ENCODE peak calls at places on chromosomes 4 and X, in eight cellular contexts. K is HepG2, W is HCT116, B is sigmoid colon, V is prostate gland, A is vagina, Y is suprapubic skin, N is stomach. X is an unnamed sample.

GRCh38 chrX:39903937-39904336 is 193.8 kb downstream of the BCOR start:
- DNase-seq in K (no peak), W (no peak), B (no peak), V (no peak), A (no peak), Y (no peak), N (no peak), X (no peak)

GRCh38 chr4:5365071-5366008 is 314.1 kb downstream of the STK32B start:
- DNase-seq in K (peak), W (peak), B (no peak), V (peak), A (peak), Y (no peak), N (peak), X (no peak)

GRCh38 chrX:16851827-16852226 is 18.3 kb downstream of the RBBP7 start:
- DNase-seq in K (no peak), W (no peak), B (no peak), V (no peak), A (no peak), Y (no peak), N (no peak), X (no peak)

GRCh38 chr4:8021796-8022195 is 82.1 kb upstream of the AFAP1 start:
- DNase-seq in K (no peak), W (no peak), B (no peak), V (no peak), A (no peak), Y (no peak), N (no peak), X (no peak)

GRCh38 chr4:40301592-40301991 is 33.5 kb upstream of the CHRNA9 start:
- DNase-seq in K (no peak), W (no peak), B (peak), V (no peak), A (no peak), Y (no peak), N (no peak), X (no peak)

GRCh38 chr4:38190717-38191178 is 230.6 kb downstream of the PTTG2 start:
- DNase-seq in K (no peak), W (no peak), B (no peak), V (no peak), A (no peak), Y (no peak), N (no peak), X (no peak)

GRCh38 chr4:23374280-23374679 is 515.6 kb downstream of the PPARGC1A start:
- DNase-seq in K (no peak), W (no peak), B (no peak), V (no peak), A (no peak), Y (no peak), N (no peak), X (no peak)

GRCh38 chrX:13164611-13165010 is 120.2 kb upstream of the FAM9C start:
- DNase-seq in K (no peak), W (no peak), B (no peak), V (no peak), A (no peak), Y (no peak), N (no peak), X (no peak)

GRCh38 chrX:144219035-144219434 is 335.2 kb downstream of the UBE2NL start:
- DNase-seq in K (no peak), W (no peak), B (no peak), V (no peak), A (no peak), Y (no peak), N (peak), X (no peak)

GRCh38 chr4:78923459-78924312 is 15.6 kb downstream of the PAQR3 start:
- DNase-seq in K (peak), W (no peak), B (no peak), V (no peak), A (no peak), Y (no peak), N (no peak), X (no peak)

GRCh38 chrX:30607155-30607554 is 29.6 kb upstream of the TASL start:
- DNase-seq in K (no peak), W (no peak), B (no peak), V (no peak), A (no peak), Y (no peak), N (no peak), X (no peak)

GRCh38 chr4:36011381-36011780 is 232.9 kb downstream of the ARAP2 start:
- DNase-seq in K (no peak), W (no peak), B (no peak), V (no peak), A (no peak), Y (no peak), N (no peak), X (no peak)

GRCh38 chrX:50971390-50971789 is 60.9 kb downstream of the BMP15 start:
- DNase-seq in K (no peak), W (peak), B (no peak), V (no peak), A (no peak), Y (no peak), N (no peak), X (no peak)

GRCh38 chr4:182405087-182405486 is 161.9 kb downstream of the TENM3 start:
- DNase-seq in K (no peak), W (no peak), B (no peak), V (no peak), A (no peak), Y (no peak), N (no peak), X (no peak)

GRCh38 chr4:138898282-138898681 is 117.3 kb upstream of the NOCT start:
- DNase-seq in K (no peak), W (no peak), B (no peak), V (no peak), A (no peak), Y (no peak), N (no peak), X (no peak)

GRCh38 chr4:124736526-124736925 is 24.0 kb upstream of the ANKRD50 start:
- DNase-seq in K (no peak), W (no peak), B (no peak), V (no peak), A (no peak), Y (no peak), N (no peak), X (no peak)

GRCh38 chr4:124738994-124739393 is 26.5 kb upstream of the ANKRD50 start:
- DNase-seq in K (no peak), W (no peak), B (no peak), V (no peak), A (no peak), Y (no peak), N (no peak), X (no peak)

DNA sequence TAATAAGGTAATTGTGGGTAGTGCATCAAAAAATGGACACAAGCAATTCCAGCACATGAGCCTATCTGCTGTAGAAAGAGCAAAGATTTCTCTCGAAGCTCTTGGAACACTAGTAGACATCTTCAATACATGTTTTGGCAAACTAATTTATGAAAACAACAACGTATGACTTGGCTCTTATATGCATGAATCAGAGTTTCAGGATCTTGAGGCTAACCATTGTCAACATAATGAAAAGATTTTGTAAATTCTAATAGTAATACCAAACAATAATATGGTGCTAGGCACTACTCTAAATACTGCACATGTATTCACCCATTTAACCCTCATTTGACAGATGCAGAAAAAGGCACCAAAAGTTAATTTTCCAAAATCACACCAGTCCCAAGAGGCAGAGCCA is 25.1 kb upstream of the ANKRD50 start:
- DNase-seq in K (no peak), W (no peak), B (no peak), V (no peak), A (no peak), Y (no peak), N (no peak), X (no peak)
- TF ChIP-seq POLR2AphosphoS5 in K (no peak), W (no peak), B (no peak), V (no peak), A (no peak), Y (no peak), N (no peak), X (no peak)

DNA sequence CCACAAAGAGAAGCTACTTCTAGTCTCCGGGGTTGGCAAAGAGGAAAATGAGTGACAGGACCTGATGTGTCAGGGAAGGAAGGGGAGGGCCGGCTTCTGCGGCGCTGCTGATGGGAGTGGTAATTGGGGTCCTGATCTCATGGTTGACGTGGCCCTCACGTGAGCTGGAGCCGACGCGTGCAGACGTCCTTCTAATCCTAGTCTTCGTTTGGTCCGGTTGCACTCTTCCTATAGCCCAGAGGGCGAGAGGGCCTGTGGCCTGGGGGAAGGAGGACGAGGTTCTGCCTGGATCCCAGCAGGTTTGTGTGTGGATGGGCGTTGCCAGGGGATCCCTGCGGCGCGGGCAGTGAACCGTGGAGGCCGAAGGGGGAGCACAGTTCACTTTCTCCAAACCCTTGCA is at the start of gene ARMCX1:
- DNase-seq in K (no peak), W (no peak), B (peak), V (peak), A (peak), Y (peak), N (peak), X (no peak)
- TF ChIP-seq POLR2AphosphoS5 in K (no peak), W (no peak), B (peak), V (peak), A (peak), Y (no peak), N (peak), X (no peak)

GRCh38 chr4:140373328-140374129 is at the start of gene SCOC:
- DNase-seq in K (peak), W (peak), B (peak), V (peak), A (peak), Y (peak), N (peak), X (peak)
- TF ChIP-seq POLR2AphosphoS5 in K (peak), W (peak), B (peak), V (peak), A (peak), Y (no peak), N (peak), X (peak)

DNA sequence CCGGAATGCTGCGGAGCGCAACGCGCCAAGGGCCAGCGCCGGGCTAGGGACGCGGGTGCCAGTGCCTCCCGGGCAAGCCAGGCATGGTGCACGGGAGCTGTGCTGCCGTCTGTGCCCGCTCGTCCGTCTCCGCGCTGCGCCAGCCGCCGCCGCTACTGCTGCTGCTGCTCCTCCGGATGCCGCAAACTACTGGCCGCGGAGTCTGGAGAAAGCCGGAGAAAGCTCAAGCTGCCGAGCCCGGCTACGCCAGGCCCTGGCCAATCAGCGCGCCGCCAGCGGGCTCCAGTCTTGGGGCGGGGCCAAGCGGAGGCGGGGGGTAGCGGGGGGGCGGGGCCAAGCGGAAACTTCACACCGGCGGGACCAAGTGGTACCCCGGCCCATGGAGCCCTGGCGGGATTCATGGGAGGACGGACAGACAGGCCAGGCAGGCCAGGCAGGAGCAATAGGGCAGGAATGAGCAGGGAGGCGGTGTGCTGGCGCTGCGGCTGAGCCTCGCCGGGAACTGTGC is at the start of gene PCDH19:
- DNase-seq in K (no peak), W (no peak), B (peak), V (peak), A (no peak), Y (no peak), N (peak), X (no peak)
- TF ChIP-seq POLR2AphosphoS5 in K (no peak), W (no peak), B (peak), V (peak), A (no peak), Y (no peak), N (no peak), X (peak)

GRCh38 chr4:110197421-110198398 is 705 bp downstream of the ELOVL6 start:
- DNase-seq in K (no peak), W (no peak), B (peak), V (peak), A (no peak), Y (no peak), N (no peak), X (no peak)
- TF ChIP-seq POLR2AphosphoS5 in K (no peak), W (no peak), B (no peak), V (no peak), A (peak), Y (no peak), N (no peak), X (peak)